ENCODE peak calls at places on chromosomes 1 and 21, in five cellular contexts. K is stomach, B is sigmoid colon, Q is upper lobe of left lung, J is HCT116. L is an unnamed sample.

GRCh38 chr21:28788030-28788429 is 204.6 kb downstream of the LTN1 start:
- DNase-seq in K (no peak), B (no peak), Q (no peak), J (no peak), L (no peak)

GRCh38 chr1:41021526-41022308 is at the start of gene SLFNL1:
- DNase-seq in K (no peak), B (no peak), Q (no peak), J (no peak), L (no peak)

GRCh38 chr1:156880473-156880872 is 13.0 kb upstream of the PEAR1 start:
- DNase-seq in K (no peak), B (no peak), Q (no peak), J (no peak), L (no peak)

GRCh38 chr21:26719750-26720149 is 125.5 kb downstream of the ADAMTS1 start:
- DNase-seq in K (no peak), B (no peak), Q (no peak), J (no peak), L (no peak)

GRCh38 chr1:183417691-183418491 is at the start of gene NMNAT2:
- DNase-seq in K (no peak), B (peak; percentile 68), Q (no peak), J (no peak), L (no peak)

GRCh38 chr1:7606096-7606495 is 165.0 kb upstream of the VAMP3 start:
- DNase-seq in K (no peak), B (peak; percentile 30), Q (no peak), J (no peak), L (no peak)

GRCh38 chr1:17045623-17046022 is 8.2 kb downstream of the SDHB start:
- DNase-seq in K (no peak), B (no peak), Q (peak; percentile 66), J (no peak), L (no peak)

GRCh38 chr1:88145752-88146151 is 538.3 kb upstream of the PKN2 start:
- DNase-seq in K (no peak), B (no peak), Q (no peak), J (no peak), L (no peak)

GRCh38 chr21:42309753-42310213 is 5.4 kb downstream of the TFF3 start:
- DNase-seq in K (peak; percentile 75), B (peak; percentile 74), Q (peak; percentile 68), J (peak; percentile 6), L (peak; percentile 59)

GRCh38 chr1:154524881-154525280 is 22.7 kb upstream of the SHE start:
- DNase-seq in K (no peak), B (no peak), Q (no peak), J (no peak), L (no peak)

GRCh38 chr1:13728104-13728503 is 28.1 kb downstream of the PRDM2 start:
- DNase-seq in K (no peak), B (no peak), Q (no peak), J (no peak), L (no peak)

GRCh38 chr1:102726417-102726816 is 381.9 kb downstream of the COL11A1 start:
- DNase-seq in K (no peak), B (no peak), Q (no peak), J (no peak), L (no peak)

GRCh38 chr1:83060216-83060615 is 938.7 kb downstream of the TTLL7 start:
- DNase-seq in K (no peak), B (no peak), Q (no peak), J (no peak), L (no peak)

GRCh38 chr1:36591278-36591677 is 108.6 kb upstream of the CSF3R start:
- DNase-seq in K (no peak), B (no peak), Q (no peak), J (no peak), L (no peak)

GRCh38 chr1:184406454-184406853 is 19.6 kb downstream of the C1orf21 start:
- DNase-seq in K (no peak), B (no peak), Q (no peak), J (no peak), L (no peak)

GRCh38 chr21:32392880-32393676 is at the start of gene URB1:
- DNase-seq in K (peak; percentile 93), B (peak; percentile 94), Q (peak; percentile 90), J (peak; percentile 49), L (peak; percentile 83)

GRCh38 chr1:161098161-161099068 is at the start of gene KLHDC9:
- DNase-seq in K (peak; percentile 85), B (peak; percentile 90), Q (peak; percentile 93), J (peak; percentile 69), L (peak; percentile 62)

GRCh38 chr1:209398330-209398991 is 185.1 kb upstream of the CAMK1G start:
- DNase-seq in K (no peak), B (peak; percentile 71), Q (peak; percentile 23), J (no peak), L (no peak)

GRCh38 chr1:117060441-117061317 is 553 bp downstream of the TTF2 start:
- DNase-seq in K (no peak), B (no peak), Q (peak; percentile 32), J (peak; percentile 21), L (peak; percentile 28)

GRCh38 chr1:201566529-201566823 is 27.5 kb downstream of the NAV1 start:
- DNase-seq in K (no peak), B (no peak), Q (no peak), J (no peak), L (no peak)

GRCh38 chr1:218123968-218124367 is 161.1 kb upstream of the RRP15 start:
- DNase-seq in K (no peak), B (no peak), Q (no peak), J (no peak), L (no peak)

GRCh38 chr1:180269848-180270766 is 40.0 kb downstream of the LHX4 start:
- DNase-seq in K (peak; percentile 46), B (peak; percentile 73), Q (no peak), J (no peak), L (no peak)

GRCh38 chr1:78516716-78517115 is 25.9 kb downstream of the PTGFR start:
- DNase-seq in K (no peak), B (no peak), Q (no peak), J (no peak), L (no peak)

GRCh38 chr1:240031414-240031813 is 60.3 kb upstream of the FMN2 start:
- DNase-seq in K (no peak), B (no peak), Q (no peak), J (no peak), L (no peak)

GRCh38 chr1:55720243-55720642 is 505.1 kb upstream of the USP24 start:
- DNase-seq in K (peak; percentile 64), B (peak; percentile 71), Q (peak; percentile 34), J (no peak), L (no peak)

GRCh38 chr1:155064109-155064812 is 721 bp downstream of the EFNA4 start:
- DNase-seq in K (no peak), B (no peak), Q (no peak), J (no peak), L (no peak)

DNA sequence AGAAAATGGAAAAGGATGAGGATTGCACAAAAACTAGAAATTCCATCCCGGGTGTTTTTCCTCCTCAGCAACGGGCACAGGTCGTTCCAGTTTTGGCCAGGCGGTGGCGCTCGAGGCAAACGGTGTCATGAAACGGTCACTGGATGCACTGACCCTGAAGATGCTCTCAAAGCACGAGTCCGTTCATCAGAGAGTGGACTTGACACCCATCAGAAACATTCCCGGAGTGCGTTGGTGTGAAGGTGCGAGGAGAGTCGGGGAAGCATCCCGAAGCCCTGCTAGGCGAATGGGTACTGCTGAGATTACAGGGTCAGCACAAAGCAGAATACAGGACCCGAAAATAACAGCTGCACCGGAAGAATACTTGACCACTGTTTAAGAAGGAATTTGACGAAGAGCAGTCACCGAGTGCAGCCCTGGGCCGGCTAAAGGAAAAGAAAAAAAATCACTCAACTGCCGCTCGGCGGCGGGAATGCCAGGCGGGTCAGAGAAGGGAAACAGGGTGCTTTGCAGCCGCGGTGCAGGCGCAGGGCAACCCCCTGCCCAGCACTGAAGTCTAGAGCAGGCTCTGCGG is 71.7 kb upstream of the ETS2 start:
- DNase-seq in K (peak; percentile 89), B (peak; percentile 92), Q (peak; percentile 90), J (peak; percentile 36), L (peak; percentile 79)
- H3K27ac ChIP-seq in K (peak overlapping the region; percentile 16), B (peak overlapping the region; percentile 55), Q (peak overlapping the region; percentile 70), J (no peak overlapping the region), L (peak overlapping the region; percentile 63)

GRCh38 chr1:91714867-91715381 is 171.0 kb downstream of the TGFBR3 start:
- DNase-seq in K (no peak), B (no peak), Q (no peak), J (no peak), L (no peak)

GRCh38 chr1:91711504-91712247 is 174.3 kb downstream of the TGFBR3 start:
- DNase-seq in K (no peak), B (no peak), Q (no peak), J (no peak), L (no peak)

GRCh38 chr1:91712393-91712792 is 173.6 kb downstream of the TGFBR3 start:
- DNase-seq in K (no peak), B (no peak), Q (no peak), J (no peak), L (no peak)

GRCh38 chr1:91710261-91710660 is 175.7 kb downstream of the TGFBR3 start:
- DNase-seq in K (no peak), B (no peak), Q (no peak), J (no peak), L (no peak)

GRCh38 chr1:91712981-91713841 is 172.7 kb downstream of the TGFBR3 start:
- DNase-seq in K (no peak), B (peak; percentile 89), Q (peak; percentile 53), J (no peak), L (peak; percentile 85)
- TF ChIP-seq POLR2AphosphoS5 in K (peak; percentile 46), B (peak; percentile 67), Q (peak; percentile 49), J (no peak), L (peak; percentile 62)

GRCh38 chr1:67256291-67257172 is 51.1 kb upstream of the IL12RB2 start:
- DNase-seq in K (no peak), B (no peak), Q (peak; percentile 61), J (no peak), L (no peak)
- TF ChIP-seq CTCF in K (no peak), B (no peak), Q (no peak), J (no peak), L (no peak)

DNA sequence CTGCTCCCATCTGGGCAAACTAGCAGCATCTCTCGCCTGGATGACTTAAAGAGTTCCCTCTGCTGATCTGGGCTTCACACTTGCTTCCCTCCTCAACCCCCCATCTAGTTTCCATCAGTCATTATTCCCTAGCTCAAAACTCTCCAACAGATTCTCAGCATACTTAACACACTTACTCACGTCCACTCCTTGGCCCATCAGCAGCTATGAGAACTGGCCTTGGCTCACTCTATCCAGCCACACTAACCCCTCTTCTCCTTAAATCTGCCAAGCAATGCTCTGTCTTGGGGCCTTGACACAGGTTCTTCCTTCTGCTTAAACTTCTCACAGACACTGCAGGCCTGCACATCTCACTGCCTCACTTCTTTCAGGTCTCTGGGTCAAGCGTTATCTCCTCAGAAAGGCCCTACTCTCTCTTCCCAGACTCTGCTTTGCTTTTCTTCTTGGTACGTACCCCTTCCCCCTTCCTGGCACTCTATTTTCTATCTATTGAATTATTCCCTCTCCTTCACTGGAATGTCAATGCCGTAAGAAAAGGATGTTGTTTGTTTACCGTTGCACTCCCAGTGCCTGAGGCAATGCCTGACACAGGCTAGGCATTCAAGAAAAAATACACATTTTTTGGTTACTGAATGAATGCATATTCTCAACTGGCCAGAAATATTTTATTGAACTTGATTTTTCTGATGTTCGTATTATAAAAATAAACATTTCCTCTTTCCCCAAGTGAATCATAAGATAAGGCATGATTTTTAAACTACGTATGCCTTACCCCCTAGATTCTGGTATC is 41.4 kb downstream of the GNG12 start:
- DNase-seq in K (no peak), B (no peak), Q (no peak), J (no peak), L (no peak)
- H3K27ac ChIP-seq in K (no peak overlapping the region), B (no peak overlapping the region), Q (no peak overlapping the region), J (no peak overlapping the region), L (no peak overlapping the region)

L was measured in HL-60.